ENCODE peak calls at places on chromosomes 3 and 15, in seven cellular contexts. One of them, this sample, is unnamed.
A peak's percentile ranks its signal among the peaks of the same experiment; 100 is the strongest.

GRCh38 chr3:66854752-66855151 is 143.4 kb upstream of the KBTBD8 start:
- DNase-seq in HL-60: no peak
- DNase-seq in GM12878: no peak
- DNase-seq in SK-N-SH: no peak
- DNase-seq in HepG2: no peak
- DNase-seq in GM23338: peak; percentile 32
- DNase-seq in K562: no peak
- DNase-seq in this sample: no peak

GRCh38 chr15:24862726-24863521 is 91.9 kb upstream of the SNRPN start:
- DNase-seq in HL-60: no peak
- DNase-seq in GM12878: no peak
- DNase-seq in SK-N-SH: no peak
- DNase-seq in HepG2: no peak
- DNase-seq in GM23338: peak; percentile 46
- DNase-seq in K562: no peak
- DNase-seq in this sample: no peak

GRCh38 chr3:143354342-143354741 is 234.8 kb downstream of the CHST2 start:
- DNase-seq in HL-60: no peak
- DNase-seq in GM12878: no peak
- DNase-seq in SK-N-SH: no peak
- DNase-seq in HepG2: no peak
- DNase-seq in GM23338: no peak
- DNase-seq in K562: no peak
- DNase-seq in this sample: no peak

GRCh38 chr3:37249717-37250116 is 75.3 kb upstream of the LRRFIP2 start:
- DNase-seq in HL-60: no peak
- DNase-seq in GM12878: no peak
- DNase-seq in SK-N-SH: no peak
- DNase-seq in HepG2: no peak
- DNase-seq in GM23338: no peak
- DNase-seq in K562: no peak
- DNase-seq in this sample: no peak

GRCh38 chr15:90987561-90988141 is 6.7 kb downstream of the PRC1 start:
- DNase-seq in HL-60: no peak
- DNase-seq in GM12878: no peak
- DNase-seq in SK-N-SH: no peak
- DNase-seq in HepG2: no peak
- DNase-seq in GM23338: no peak
- DNase-seq in K562: no peak
- DNase-seq in this sample: no peak

GRCh38 chr3:182967218-182968204 is 12.8 kb downstream of the DCUN1D1 start:
- DNase-seq in HL-60: no peak
- DNase-seq in GM12878: no peak
- DNase-seq in SK-N-SH: no peak
- DNase-seq in HepG2: no peak
- DNase-seq in GM23338: no peak
- DNase-seq in K562: no peak
- DNase-seq in this sample: no peak

GRCh38 chr3:188230962-188231361 is 77.0 kb downstream of the LPP start:
- DNase-seq in HL-60: no peak
- DNase-seq in GM12878: no peak
- DNase-seq in SK-N-SH: no peak
- DNase-seq in HepG2: no peak
- DNase-seq in GM23338: no peak
- DNase-seq in K562: no peak
- DNase-seq in this sample: peak; percentile 67

GRCh38 chr3:71681224-71681668 is 44.0 kb downstream of the EIF4E3 start:
- DNase-seq in HL-60: peak; percentile 69
- DNase-seq in GM12878: no peak
- DNase-seq in SK-N-SH: no peak
- DNase-seq in HepG2: peak; percentile 39
- DNase-seq in GM23338: peak; percentile 82
- DNase-seq in K562: peak; percentile 58
- DNase-seq in this sample: peak; percentile 7

GRCh38 chr15:75928680-75929608 is 25.3 kb downstream of the FBXO22 start:
- DNase-seq in HL-60: no peak
- DNase-seq in GM12878: no peak
- DNase-seq in SK-N-SH: peak; percentile 10
- DNase-seq in HepG2: peak; percentile 20
- DNase-seq in GM23338: peak; percentile 88
- DNase-seq in K562: peak; percentile 70
- DNase-seq in this sample: no peak

GRCh38 chr3:105458518-105459215 is 92.0 kb downstream of the ALCAM start:
- DNase-seq in HL-60: no peak
- DNase-seq in GM12878: no peak
- DNase-seq in SK-N-SH: no peak
- DNase-seq in HepG2: no peak
- DNase-seq in GM23338: no peak
- DNase-seq in K562: no peak
- DNase-seq in this sample: no peak

GRCh38 chr15:69609176-69609575 is 156.6 kb downstream of the RPLP1 start:
- DNase-seq in HL-60: no peak
- DNase-seq in GM12878: no peak
- DNase-seq in SK-N-SH: no peak
- DNase-seq in HepG2: no peak
- DNase-seq in GM23338: no peak
- DNase-seq in K562: no peak
- DNase-seq in this sample: no peak

GRCh38 chr3:63386568-63386967 is 108.5 kb downstream of the SYNPR start:
- DNase-seq in HL-60: no peak
- DNase-seq in GM12878: no peak
- DNase-seq in SK-N-SH: peak; percentile 2
- DNase-seq in HepG2: no peak
- DNase-seq in GM23338: peak; percentile 41
- DNase-seq in K562: no peak
- DNase-seq in this sample: no peak

GRCh38 chr3:197083486-197083885 is 53.9 kb upstream of the MELTF start:
- DNase-seq in HL-60: no peak
- DNase-seq in GM12878: no peak
- DNase-seq in SK-N-SH: no peak
- DNase-seq in HepG2: no peak
- DNase-seq in GM23338: no peak
- DNase-seq in K562: no peak
- DNase-seq in this sample: peak; percentile 33

GRCh38 chr3:8822141-8822540 is 52.7 kb upstream of the OXTR start:
- DNase-seq in HL-60: no peak
- DNase-seq in GM12878: no peak
- DNase-seq in SK-N-SH: no peak
- DNase-seq in HepG2: no peak
- DNase-seq in GM23338: no peak
- DNase-seq in K562: no peak
- DNase-seq in this sample: no peak

GRCh38 chr3:8458235-8458634 is 43.4 kb upstream of the LMCD1 start:
- DNase-seq in HL-60: no peak
- DNase-seq in GM12878: no peak
- DNase-seq in SK-N-SH: no peak
- DNase-seq in HepG2: no peak
- DNase-seq in GM23338: no peak
- DNase-seq in K562: no peak
- DNase-seq in this sample: no peak

GRCh38 chr3:33993631-33994030 is 195.2 kb downstream of the PDCD6IP start:
- DNase-seq in HL-60: no peak
- DNase-seq in GM12878: no peak
- DNase-seq in SK-N-SH: no peak
- DNase-seq in HepG2: no peak
- DNase-seq in GM23338: no peak
- DNase-seq in K562: no peak
- DNase-seq in this sample: no peak

GRCh38 chr3:4822568-4822967 is 156.7 kb upstream of the BHLHE40 start:
- DNase-seq in HL-60: no peak
- DNase-seq in GM12878: no peak
- DNase-seq in SK-N-SH: no peak
- DNase-seq in HepG2: no peak
- DNase-seq in GM23338: no peak
- DNase-seq in K562: peak; percentile 53
- DNase-seq in this sample: no peak

GRCh38 chr15:36888018-36888992 is 212.0 kb downstream of the MEIS2 start:
- DNase-seq in HL-60: no peak
- DNase-seq in GM12878: no peak
- DNase-seq in SK-N-SH: no peak
- DNase-seq in HepG2: no peak
- DNase-seq in GM23338: no peak
- DNase-seq in K562: peak; percentile 15
- DNase-seq in this sample: no peak

GRCh38 chr15:92880796-92881569 is 19.1 kb upstream of the CHD2 start:
- DNase-seq in HL-60: no peak
- DNase-seq in GM12878: no peak
- DNase-seq in SK-N-SH: no peak
- DNase-seq in HepG2: no peak
- DNase-seq in GM23338: no peak
- DNase-seq in K562: no peak
- DNase-seq in this sample: no peak

GRCh38 chr3:11159421-11159904 is 5.2 kb downstream of the HRH1 start:
- DNase-seq in HL-60: peak; percentile 53
- DNase-seq in GM12878: no peak
- DNase-seq in SK-N-SH: no peak
- DNase-seq in HepG2: no peak
- DNase-seq in GM23338: peak; percentile 27
- DNase-seq in K562: no peak
- DNase-seq in this sample: no peak

GRCh38 chr3:133588035-133588434 is 14.5 kb downstream of the CDV3 start:
- DNase-seq in HL-60: no peak
- DNase-seq in GM12878: no peak
- DNase-seq in SK-N-SH: no peak
- DNase-seq in HepG2: no peak
- DNase-seq in GM23338: no peak
- DNase-seq in K562: no peak
- DNase-seq in this sample: no peak

GRCh38 chr3:128482857-128483656 is 9.9 kb downstream of the GATA2 start:
- DNase-seq in HL-60: no peak
- DNase-seq in GM12878: no peak
- DNase-seq in SK-N-SH: peak; percentile 63
- DNase-seq in HepG2: no peak
- DNase-seq in GM23338: peak; percentile 57
- DNase-seq in K562: peak; percentile 84
- DNase-seq in this sample: no peak

GRCh38 chr15:98331676-98332075 is 316.7 kb upstream of the IGF1R start:
- DNase-seq in HL-60: no peak
- DNase-seq in GM12878: no peak
- DNase-seq in SK-N-SH: no peak
- DNase-seq in HepG2: no peak
- DNase-seq in GM23338: no peak
- DNase-seq in K562: no peak
- DNase-seq in this sample: no peak

GRCh38 chr3:50390523-50391177 is 31.3 kb upstream of the TMEM115 start:
- DNase-seq in HL-60: no peak
- DNase-seq in GM12878: no peak
- DNase-seq in SK-N-SH: peak; percentile 90
- DNase-seq in HepG2: no peak
- DNase-seq in GM23338: no peak
- DNase-seq in K562: peak; percentile 20
- DNase-seq in this sample: no peak

DNA sequence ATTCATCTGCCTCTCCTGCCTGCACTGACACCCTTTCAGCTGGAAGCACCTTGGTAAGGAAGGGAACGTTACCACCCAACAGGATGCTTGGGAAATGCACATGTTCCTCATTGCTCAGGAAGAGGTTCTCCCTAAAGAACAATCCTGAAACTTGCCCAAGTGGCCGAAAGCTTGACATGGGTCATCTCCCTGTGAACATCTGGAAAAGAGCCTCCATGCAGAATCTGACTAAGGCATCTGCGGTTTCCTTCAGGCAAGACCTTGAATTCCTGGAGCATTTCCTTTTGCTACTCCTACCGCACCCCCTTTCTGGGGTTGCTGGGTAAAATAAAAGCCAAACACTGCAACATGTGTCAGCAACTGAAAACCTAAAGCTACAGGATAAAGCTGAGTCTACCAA is 68.7 kb upstream of the SNRK start:
- DNase-seq in HL-60: no peak
- DNase-seq in GM12878: no peak
- DNase-seq in SK-N-SH: no peak
- DNase-seq in HepG2: no peak
- DNase-seq in GM23338: no peak
- DNase-seq in K562: no peak
- DNase-seq in this sample: no peak
- TF ChIP-seq POLR2AphosphoS5 in HL-60: no peak
- TF ChIP-seq POLR2AphosphoS5 in GM12878: no peak
- TF ChIP-seq POLR2AphosphoS5 in SK-N-SH: no peak
- TF ChIP-seq POLR2AphosphoS5 in HepG2: no peak
- TF ChIP-seq POLR2AphosphoS5 in GM23338: no peak
- TF ChIP-seq POLR2AphosphoS5 in K562: no peak
- TF ChIP-seq POLR2AphosphoS5 in this sample: no peak

DNA sequence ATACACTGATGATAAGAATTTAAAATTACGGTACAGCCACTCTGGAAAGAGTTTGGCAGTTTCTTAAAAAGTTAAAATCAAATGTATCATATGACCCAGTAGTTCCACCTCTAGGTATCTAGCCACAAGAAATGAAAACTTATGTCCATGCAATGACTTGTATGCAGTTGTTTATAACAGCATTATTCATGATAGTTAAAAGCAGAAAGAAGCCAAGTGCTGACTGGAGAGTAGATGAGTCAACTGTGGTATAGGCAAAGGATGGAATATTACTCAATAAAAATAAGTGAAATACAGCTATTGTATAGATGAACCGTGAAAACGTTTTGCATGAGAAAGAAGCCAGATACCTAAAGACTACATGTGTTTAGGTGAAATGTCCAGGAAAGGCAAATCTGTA is 14.8 kb downstream of the GPR87 start:
- DNase-seq in HL-60: no peak
- DNase-seq in GM12878: no peak
- DNase-seq in SK-N-SH: no peak
- DNase-seq in HepG2: no peak
- DNase-seq in GM23338: no peak
- DNase-seq in K562: no peak
- DNase-seq in this sample: no peak
- TF ChIP-seq REST in HL-60: no peak
- TF ChIP-seq REST in GM12878: no peak
- TF ChIP-seq REST in SK-N-SH: no peak
- TF ChIP-seq REST in HepG2: no peak
- TF ChIP-seq REST in GM23338: no peak
- TF ChIP-seq REST in K562: no peak
- TF ChIP-seq REST in this sample: no peak

GRCh38 chr3:51677358-51677757 is 6.3 kb downstream of the TEX264 start:
- DNase-seq in HL-60: no peak
- DNase-seq in GM12878: no peak
- DNase-seq in SK-N-SH: no peak
- DNase-seq in HepG2: no peak
- DNase-seq in GM23338: no peak
- DNase-seq in K562: no peak
- DNase-seq in this sample: no peak
- TF ChIP-seq POLR2AphosphoS5 in HL-60: no peak
- TF ChIP-seq POLR2AphosphoS5 in GM12878: no peak
- TF ChIP-seq POLR2AphosphoS5 in SK-N-SH: no peak
- TF ChIP-seq POLR2AphosphoS5 in HepG2: no peak
- TF ChIP-seq POLR2AphosphoS5 in GM23338: no peak
- TF ChIP-seq POLR2AphosphoS5 in K562: no peak
- TF ChIP-seq POLR2AphosphoS5 in this sample: no peak

DNA sequence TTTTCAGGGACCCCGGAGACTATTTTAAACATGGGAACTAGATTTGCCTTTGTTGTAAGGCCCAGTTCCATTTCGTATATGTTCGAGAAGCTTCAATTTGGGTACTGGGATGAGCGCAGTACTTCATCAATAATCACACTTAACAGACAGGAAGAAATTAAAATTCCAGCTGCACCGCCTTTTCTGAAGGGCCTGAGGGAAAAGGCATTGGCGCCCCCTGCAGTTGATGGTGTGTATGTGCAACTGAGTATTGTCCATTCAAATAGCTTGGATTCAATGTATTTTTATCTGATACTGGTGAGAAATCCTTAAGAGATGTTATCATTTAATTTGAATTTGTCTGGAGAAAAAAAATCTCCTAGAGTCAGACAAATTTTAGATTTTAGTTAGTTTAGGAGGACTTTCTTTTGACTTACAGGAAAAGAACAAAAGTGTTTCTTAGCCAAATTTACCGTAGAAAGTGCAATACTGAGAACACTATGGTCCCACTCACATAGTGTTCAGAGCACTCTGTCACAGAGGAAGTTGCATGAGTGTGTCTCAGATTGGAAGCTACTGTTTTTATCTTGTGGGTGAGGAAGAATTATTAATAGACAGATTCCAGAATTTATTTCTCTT is 5.4 kb upstream of the ALDH1A2 start:
- DNase-seq in HL-60: no peak
- DNase-seq in GM12878: no peak
- DNase-seq in SK-N-SH: peak; percentile 38
- DNase-seq in HepG2: peak; percentile 40
- DNase-seq in GM23338: peak; percentile 70
- DNase-seq in K562: peak; percentile 84
- DNase-seq in this sample: peak; percentile 24
- TF ChIP-seq REST in HL-60: no peak
- TF ChIP-seq REST in GM12878: no peak
- TF ChIP-seq REST in SK-N-SH: no peak
- TF ChIP-seq REST in HepG2: no peak
- TF ChIP-seq REST in GM23338: no peak
- TF ChIP-seq REST in K562: no peak
- TF ChIP-seq REST in this sample: no peak